ENCODE peak calls at places on chromosome 10, in eight cellular contexts. Z is neural progenitor cell; H is fibroblast of villous mesenchyme; L is T-helper 17 cell; I is H54; B is stimulated activated naive CD4-positive, alpha-beta T cell; O is stimulated activated naive CD8-positive, alpha-beta T cell treated with anti-CD3 and anti-CD28 coated beads, Interleukin-15, Interleukin-2, amounts not matched to agents 100 U/mL and 50 U/mL, for 24 hours; R is left colon. J is an unnamed sample.

GRCh38 chr10:30387646-30388243 is 38.7 kb upstream of the MTPAP start:
- DNase-seq in R (no peak), Z (no peak), H (no peak), O (no peak), I (peak), L (no peak), B (no peak), J (no peak)

GRCh38 chr10:1467450-1467849 is 269.9 kb downstream of the ADARB2 start:
- DNase-seq in R (no peak), L (no peak), I (no peak), Z (no peak), O (no peak), B (no peak), H (no peak), J (no peak)

GRCh38 chr10:88946965-88947590 is 5.5 kb downstream of the ACTA2 start:
- DNase-seq in L (no peak), B (no peak), H (peak), Z (no peak), R (no peak), I (no peak), O (no peak), J (no peak)

GRCh38 chr10:61284222-61284890 is 168.8 kb downstream of the TMEM26 start:
- DNase-seq in I (no peak), L (no peak), Z (peak), B (no peak), O (no peak), H (peak), R (no peak), J (no peak)

GRCh38 chr10:84097787-84098353 is 41.4 kb upstream of the GHITM start:
- DNase-seq in R (no peak), O (no peak), H (peak), Z (peak), L (no peak), I (no peak), B (no peak), J (no peak)

GRCh38 chr10:110504111-110504735 is 6.5 kb downstream of the DUSP5 start:
- DNase-seq in L (peak), R (peak), Z (no peak), B (no peak), I (no peak), O (peak), H (peak), J (no peak)

GRCh38 chr10:97089209-97089865 is 96.4 kb downstream of the SLIT1 start:
- DNase-seq in I (no peak), H (no peak), R (no peak), Z (no peak), L (no peak), O (no peak), B (no peak), J (no peak)

GRCh38 chr10:61170594-61170993 is 226.6 kb upstream of the RHOBTB1 start:
- DNase-seq in H (no peak), B (no peak), O (no peak), L (no peak), Z (no peak), I (no peak), R (no peak), J (no peak)

GRCh38 chr10:80144302-80145131 is 12.0 kb downstream of the PLAC9 start:
- DNase-seq in H (no peak), O (peak), I (no peak), Z (no peak), R (peak), L (peak), B (no peak), J (peak)

GRCh38 chr10:60473557-60473956 is 83.9 kb upstream of the ANK3 start:
- DNase-seq in O (no peak), I (no peak), B (no peak), R (no peak), Z (no peak), L (no peak), H (no peak), J (no peak)

GRCh38 chr10:84424731-84425165 is 96.4 kb downstream of the CCSER2 start:
- DNase-seq in L (no peak), Z (peak), H (peak), R (peak), I (peak), O (peak), B (no peak), J (no peak)

GRCh38 chr10:2935647-2936386 is 131.5 kb upstream of the PFKP start:
- DNase-seq in Z (no peak), R (no peak), B (no peak), L (no peak), H (no peak), O (no peak), I (no peak), J (no peak)

GRCh38 chr10:100579261-100579660 is 43.5 kb downstream of the HIF1AN start:
- DNase-seq in I (no peak), Z (no peak), L (no peak), H (no peak), O (no peak), R (no peak), B (no peak), J (no peak)

J was measured in naive thymus-derived CD8-positive, alpha-beta T cell.